ENCODE peak calls at places on chromosomes 6 and 20, in six cellular contexts. One of them, this sample, is unnamed.

GRCh38 chr20:60238992-60239655 is 280.9 kb downstream of the CDH26 start:
- DNase-seq in endothelial cell: no peak
- DNase-seq in pancreas: no peak
- DNase-seq in GM13977: no peak
- DNase-seq in kidney: no peak
- DNase-seq in tibial nerve: no peak
- DNase-seq in this sample: no peak

GRCh38 chr6:8429821-8430220 is 5.5 kb downstream of the SLC35B3 start:
- DNase-seq in pancreas: no peak
- DNase-seq in tibial nerve: no peak
- DNase-seq in endothelial cell: no peak
- DNase-seq in GM13977: no peak
- DNase-seq in kidney: no peak
- DNase-seq in this sample: no peak

GRCh38 chr20:3927486-3928291 is 38.5 kb downstream of the PANK2 start:
- DNase-seq in pancreas: no peak
- DNase-seq in tibial nerve: no peak
- DNase-seq in endothelial cell: no peak
- DNase-seq in kidney: peak
- DNase-seq in GM13977: no peak
- DNase-seq in this sample: no peak

GRCh38 chr6:77688641-77689040 is 35.8 kb downstream of the MEI4 start:
- DNase-seq in GM13977: no peak
- DNase-seq in endothelial cell: no peak
- DNase-seq in tibial nerve: no peak
- DNase-seq in kidney: no peak
- DNase-seq in pancreas: no peak
- DNase-seq in this sample: no peak

GRCh38 chr6:2877057-2877882 is 25.8 kb downstream of the SERPINB9 start:
- DNase-seq in GM13977: no peak
- DNase-seq in kidney: no peak
- DNase-seq in tibial nerve: no peak
- DNase-seq in endothelial cell: no peak
- DNase-seq in pancreas: no peak
- DNase-seq in this sample: no peak

GRCh38 chr6:161418458-161418945 is 144.6 kb upstream of the AGPAT4 start:
- DNase-seq in pancreas: peak
- DNase-seq in GM13977: peak
- DNase-seq in tibial nerve: no peak
- DNase-seq in kidney: no peak
- DNase-seq in endothelial cell: peak
- DNase-seq in this sample: no peak

GRCh38 chr6:167238169-167238693 is 52.9 kb upstream of the UNC93A start:
- DNase-seq in tibial nerve: no peak
- DNase-seq in GM13977: no peak
- DNase-seq in pancreas: no peak
- DNase-seq in endothelial cell: no peak
- DNase-seq in kidney: no peak
- DNase-seq in this sample: no peak

GRCh38 chr6:117280922-117281321 is 15.6 kb downstream of the VGLL2 start:
- DNase-seq in kidney: no peak
- DNase-seq in pancreas: no peak
- DNase-seq in tibial nerve: no peak
- DNase-seq in GM13977: no peak
- DNase-seq in endothelial cell: no peak
- DNase-seq in this sample: no peak

GRCh38 chr20:38751360-38751976 is 3.2 kb downstream of the ACTR5 start:
- DNase-seq in tibial nerve: no peak
- DNase-seq in endothelial cell: peak
- DNase-seq in pancreas: no peak
- DNase-seq in GM13977: peak
- DNase-seq in kidney: no peak
- DNase-seq in this sample: no peak

GRCh38 chr6:154754152-154754551 is 20.9 kb downstream of the SCAF8 start:
- DNase-seq in endothelial cell: no peak
- DNase-seq in pancreas: no peak
- DNase-seq in kidney: no peak
- DNase-seq in tibial nerve: no peak
- DNase-seq in GM13977: no peak
- DNase-seq in this sample: no peak

GRCh38 chr6:160426146-160426545 is 78.0 kb downstream of the SLC22A3 start:
- DNase-seq in pancreas: no peak
- DNase-seq in GM13977: no peak
- DNase-seq in endothelial cell: no peak
- DNase-seq in kidney: no peak
- DNase-seq in tibial nerve: no peak
- DNase-seq in this sample: no peak

GRCh38 chr20:5890773-5891441 is 59.4 kb downstream of the TRMT6 start:
- DNase-seq in endothelial cell: no peak
- DNase-seq in GM13977: no peak
- DNase-seq in tibial nerve: no peak
- DNase-seq in kidney: no peak
- DNase-seq in pancreas: no peak
- DNase-seq in this sample: no peak

GRCh38 chr6:76465410-76465809 is 392.9 kb upstream of the IMPG1 start:
- DNase-seq in endothelial cell: no peak
- DNase-seq in pancreas: no peak
- DNase-seq in GM13977: no peak
- DNase-seq in kidney: no peak
- DNase-seq in tibial nerve: no peak
- DNase-seq in this sample: no peak

GRCh38 chr6:124924333-124924759 is 37.9 kb upstream of the RNF217 start:
- DNase-seq in pancreas: no peak
- DNase-seq in kidney: no peak
- DNase-seq in endothelial cell: no peak
- DNase-seq in GM13977: no peak
- DNase-seq in tibial nerve: no peak
- DNase-seq in this sample: no peak

GRCh38 chr6:111625511-111626331 is 20.0 kb upstream of the TRAF3IP2 start:
- DNase-seq in endothelial cell: no peak
- DNase-seq in kidney: no peak
- DNase-seq in GM13977: no peak
- DNase-seq in pancreas: peak
- DNase-seq in tibial nerve: no peak
- DNase-seq in this sample: no peak

GRCh38 chr20:39795401-39796272 is 833.5 kb downstream of the DHX35 start:
- DNase-seq in endothelial cell: no peak
- DNase-seq in pancreas: no peak
- DNase-seq in kidney: no peak
- DNase-seq in tibial nerve: no peak
- DNase-seq in GM13977: no peak
- DNase-seq in this sample: no peak

GRCh38 chr20:43868091-43868490 is 46.6 kb upstream of the TOX2 start:
- DNase-seq in tibial nerve: no peak
- DNase-seq in kidney: no peak
- DNase-seq in endothelial cell: no peak
- DNase-seq in pancreas: no peak
- DNase-seq in GM13977: no peak
- DNase-seq in this sample: no peak

GRCh38 chr6:15378272-15378671 is 132.4 kb downstream of the JARID2 start:
- DNase-seq in GM13977: no peak
- DNase-seq in endothelial cell: no peak
- DNase-seq in kidney: no peak
- DNase-seq in tibial nerve: no peak
- DNase-seq in pancreas: no peak
- DNase-seq in this sample: no peak

GRCh38 chr20:5751856-5752255 is 1.7 kb downstream of the SHLD1 start:
- DNase-seq in GM13977: no peak
- DNase-seq in tibial nerve: no peak
- DNase-seq in kidney: no peak
- DNase-seq in pancreas: peak
- DNase-seq in endothelial cell: no peak
- DNase-seq in this sample: no peak

GRCh38 chr6:43851204-43851855 is 81.3 kb downstream of the VEGFA start:
- DNase-seq in endothelial cell: no peak
- DNase-seq in tibial nerve: no peak
- DNase-seq in kidney: peak
- DNase-seq in pancreas: no peak
- DNase-seq in GM13977: no peak
- DNase-seq in this sample: no peak

GRCh38 chr6:131164506-131164905 is 29.2 kb downstream of the AKAP7 start:
- DNase-seq in tibial nerve: no peak
- DNase-seq in endothelial cell: no peak
- DNase-seq in kidney: no peak
- DNase-seq in GM13977: no peak
- DNase-seq in pancreas: no peak
- DNase-seq in this sample: no peak

GRCh38 chr6:131169613-131170012 is 34.3 kb downstream of the AKAP7 start:
- DNase-seq in kidney: no peak
- DNase-seq in tibial nerve: no peak
- DNase-seq in endothelial cell: no peak
- DNase-seq in GM13977: no peak
- DNase-seq in pancreas: no peak
- DNase-seq in this sample: no peak

GRCh38 chr6:131163886-131164285 is 28.6 kb downstream of the AKAP7 start:
- DNase-seq in pancreas: no peak
- DNase-seq in kidney: no peak
- DNase-seq in GM13977: no peak
- DNase-seq in tibial nerve: no peak
- DNase-seq in endothelial cell: no peak
- DNase-seq in this sample: no peak

GRCh38 chr6:131172237-131172636 is 37.0 kb downstream of the AKAP7 start:
- DNase-seq in GM13977: no peak
- DNase-seq in pancreas: no peak
- DNase-seq in kidney: no peak
- DNase-seq in endothelial cell: no peak
- DNase-seq in tibial nerve: no peak
- DNase-seq in this sample: no peak

GRCh38 chr6:131167773-131168172 is 32.5 kb downstream of the AKAP7 start:
- DNase-seq in pancreas: no peak
- DNase-seq in tibial nerve: no peak
- DNase-seq in kidney: no peak
- DNase-seq in endothelial cell: no peak
- DNase-seq in GM13977: no peak
- DNase-seq in this sample: no peak
- TF ChIP-seq CTCF in pancreas: no peak
- TF ChIP-seq CTCF in tibial nerve: peak
- TF ChIP-seq CTCF in kidney: no peak
- TF ChIP-seq CTCF in endothelial cell: no peak
- TF ChIP-seq CTCF in GM13977: peak
- TF ChIP-seq CTCF in this sample: no peak

GRCh38 chr6:36063318-36063717 is 35.7 kb downstream of the MAPK14 start:
- DNase-seq in kidney: no peak
- DNase-seq in GM13977: no peak
- DNase-seq in pancreas: no peak
- DNase-seq in tibial nerve: no peak
- DNase-seq in endothelial cell: no peak
- DNase-seq in this sample: no peak

GRCh38 chr6:36064770-36065396 is 37.3 kb downstream of the MAPK14 start:
- DNase-seq in GM13977: no peak
- DNase-seq in pancreas: no peak
- DNase-seq in tibial nerve: no peak
- DNase-seq in endothelial cell: no peak
- DNase-seq in kidney: no peak
- DNase-seq in this sample: no peak

GRCh38 chr6:36062247-36062646 is 34.6 kb downstream of the MAPK14 start:
- DNase-seq in endothelial cell: no peak
- DNase-seq in kidney: no peak
- DNase-seq in tibial nerve: no peak
- DNase-seq in pancreas: no peak
- DNase-seq in GM13977: no peak
- DNase-seq in this sample: no peak

GRCh38 chr6:36056178-36056577 is 28.6 kb downstream of the MAPK14 start:
- DNase-seq in pancreas: no peak
- DNase-seq in tibial nerve: no peak
- DNase-seq in kidney: no peak
- DNase-seq in GM13977: no peak
- DNase-seq in endothelial cell: no peak
- DNase-seq in this sample: no peak

GRCh38 chr6:36061236-36061635 is 33.6 kb downstream of the MAPK14 start:
- DNase-seq in GM13977: no peak
- DNase-seq in endothelial cell: no peak
- DNase-seq in kidney: no peak
- DNase-seq in tibial nerve: no peak
- DNase-seq in pancreas: no peak
- DNase-seq in this sample: no peak
- TF ChIP-seq CTCF in GM13977: no peak
- TF ChIP-seq CTCF in endothelial cell: no peak
- TF ChIP-seq CTCF in kidney: no peak
- TF ChIP-seq CTCF in tibial nerve: no peak
- TF ChIP-seq CTCF in pancreas: no peak
- TF ChIP-seq CTCF in this sample: no peak

DNA sequence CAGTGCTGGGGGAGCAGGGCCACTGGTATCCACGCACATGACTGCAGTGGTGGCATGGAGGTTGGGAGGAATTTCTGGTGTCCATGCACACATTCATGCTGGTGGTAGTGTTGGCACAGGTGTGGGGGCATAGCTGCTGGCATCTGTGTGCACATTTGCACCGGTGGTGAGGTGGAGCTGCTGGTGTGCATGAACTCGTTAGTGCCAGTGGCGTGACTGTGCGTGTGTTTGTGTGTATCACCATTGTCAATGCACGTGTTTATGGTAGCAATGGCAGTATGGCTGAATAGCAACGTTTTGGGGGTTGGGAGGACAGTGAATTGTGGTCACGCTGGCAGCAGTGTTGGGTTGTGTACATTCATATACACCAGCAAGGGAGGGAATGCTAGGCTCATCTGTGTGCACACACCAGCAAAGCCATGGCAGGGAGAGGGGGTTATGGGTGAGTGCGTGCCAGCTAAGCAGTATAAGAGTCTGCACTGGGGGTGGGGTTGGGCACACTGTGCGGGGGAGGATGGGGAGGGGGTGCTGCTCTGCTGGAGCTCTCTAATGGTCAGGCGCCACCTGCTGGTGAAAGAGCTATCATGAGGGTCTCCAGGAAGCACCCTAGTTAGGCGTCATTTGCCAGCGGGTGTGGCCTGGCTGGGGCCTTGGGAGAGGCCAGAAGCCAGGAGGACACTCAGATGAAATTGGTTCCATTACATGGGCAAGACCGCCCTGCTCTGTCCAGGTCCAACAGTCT is 626.1 kb upstream of the ID4 start:
- DNase-seq in GM13977: peak
- DNase-seq in kidney: no peak
- DNase-seq in tibial nerve: no peak
- DNase-seq in endothelial cell: peak
- DNase-seq in pancreas: no peak
- DNase-seq in this sample: no peak
- TF ChIP-seq CTCF in GM13977: peak
- TF ChIP-seq CTCF in kidney: peak
- TF ChIP-seq CTCF in tibial nerve: no peak
- TF ChIP-seq CTCF in endothelial cell: peak
- TF ChIP-seq CTCF in pancreas: no peak
- TF ChIP-seq CTCF in this sample: peak

DNA sequence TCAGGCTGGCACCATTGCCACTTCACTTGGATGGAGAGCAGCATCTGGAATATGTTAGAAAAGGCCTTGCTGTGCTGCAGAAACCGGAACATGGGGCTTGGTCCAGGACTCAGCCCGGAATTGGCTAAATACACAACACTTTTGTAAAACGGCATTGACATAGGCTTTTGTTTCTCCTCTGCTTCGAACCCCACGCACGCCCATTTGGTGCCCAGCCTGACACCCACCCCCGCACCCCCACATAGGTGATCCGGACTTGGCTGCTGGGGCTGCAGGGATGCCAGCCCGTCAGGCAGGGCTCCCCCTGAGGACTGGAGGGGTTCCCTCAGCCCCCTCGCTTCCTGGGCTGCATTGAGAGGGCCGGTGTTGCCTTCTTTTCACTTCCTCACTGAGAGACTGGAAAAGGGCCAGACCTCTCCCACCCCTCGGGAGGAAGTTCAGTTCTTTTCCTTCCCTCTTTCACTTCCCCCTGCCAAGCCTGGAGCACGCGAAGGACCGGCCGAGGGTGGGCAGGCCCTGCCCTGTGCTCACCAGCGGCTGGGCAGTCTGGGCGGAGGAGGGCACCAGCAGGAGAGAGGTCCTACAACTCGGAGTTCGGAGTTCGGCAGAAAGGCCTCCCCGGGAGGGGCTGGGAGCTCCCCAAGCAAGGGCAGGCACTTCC is 17.9 kb upstream of the CST3 start:
- DNase-seq in tibial nerve: no peak
- DNase-seq in kidney: peak
- DNase-seq in pancreas: no peak
- DNase-seq in GM13977: no peak
- DNase-seq in endothelial cell: no peak
- DNase-seq in this sample: no peak
- TF ChIP-seq CTCF in tibial nerve: no peak
- TF ChIP-seq CTCF in kidney: no peak
- TF ChIP-seq CTCF in pancreas: no peak
- TF ChIP-seq CTCF in GM13977: no peak
- TF ChIP-seq CTCF in endothelial cell: no peak
- TF ChIP-seq CTCF in this sample: no peak